ENCODE peak calls at places on chromosomes 2 and 18, in six cellular contexts. K is left lung; F is activated T-cell treated with anti-CD3 and anti-CD28 coated beads, Interleukin-2, amount 50 U/mL, for 72 hours; V is T-helper 17 cell; T is stimulated activated effector memory CD8-positive, alpha-beta T cell treated with anti-CD3 and anti-CD28 coated beads, Interleukin-12 subunit alpha, Interleukin-12 subunit beta, amount 100 ng/mL, for 72 hours; W is Right ventricle myocardium superior. O is an unnamed sample.

GRCh38 chr2:6896930-6897759 is 19.6 kb downstream of the RSAD2 start:
- ATAC-seq in K (peak; percentile 79), F (no peak), V (peak; percentile 61), T (no peak), W (peak; percentile 71), O (no peak)

GRCh38 chr2:86636842-86637241 is 13.2 kb upstream of the RNF103 start:
- ATAC-seq in K (no peak), F (no peak), V (no peak), T (no peak), W (no peak), O (no peak)

GRCh38 chr2:62142054-62142453 is 53.9 kb upstream of the B3GNT2 start:
- ATAC-seq in K (no peak), F (no peak), V (no peak), T (no peak), W (peak; percentile 43), O (peak; percentile 75)

GRCh38 chr2:235416816-235417499 is 76.9 kb upstream of the AGAP1 start:
- ATAC-seq in K (peak; percentile 91), F (no peak), V (no peak), T (no peak), W (peak; percentile 20), O (no peak)

GRCh38 chr2:75577280-75577679 is 16.5 kb upstream of the EVA1A start:
- ATAC-seq in K (peak; percentile 73), F (no peak), V (no peak), T (no peak), W (no peak), O (no peak)

GRCh38 chr18:13447621-13448020 is 229.1 kb downstream of the LDLRAD4 start:
- ATAC-seq in K (peak; percentile 53), F (no peak), V (no peak), T (no peak), W (peak; percentile 32), O (peak; percentile 80)

GRCh38 chr2:6960659-6961058 is 43.4 kb downstream of the RNF144A start:
- ATAC-seq in K (peak; percentile 71), F (no peak), V (no peak), T (no peak), W (peak; percentile 59), O (no peak)

GRCh38 chr2:31987454-31987853 is 23.4 kb downstream of the MEMO1 start:
- ATAC-seq in K (no peak), F (peak; percentile 75), V (no peak), T (peak; percentile 93), W (peak; percentile 61), O (no peak)

GRCh38 chr2:47160207-47160606 is 5.1 kb upstream of the STPG4 start:
- ATAC-seq in K (no peak), F (no peak), V (no peak), T (no peak), W (no peak), O (no peak)

GRCh38 chr2:240626531-240627300 is 1.4 kb downstream of the GPR35 start:
- ATAC-seq in K (peak; percentile 14), F (no peak), V (no peak), T (no peak), W (peak; percentile 31), O (peak; percentile 61)

GRCh38 chr2:38788306-38788705 is 10.3 kb downstream of the GEMIN6 start:
- ATAC-seq in K (no peak), F (no peak), V (no peak), T (no peak), W (no peak), O (no peak)

GRCh38 chr2:120013569-120014223 is 819 bp downstream of the EPB41L5 start:
- ATAC-seq in K (peak; percentile 16), F (no peak), V (no peak), T (no peak), W (peak; percentile 1), O (no peak)

GRCh38 chr2:223943561-223944008 is 1.6 kb downstream of the WDFY1 start:
- ATAC-seq in K (no peak), F (no peak), V (no peak), T (no peak), W (no peak), O (no peak)

GRCh38 chr2:105297211-105297610 is 32.3 kb downstream of the TGFBRAP1 start:
- ATAC-seq in K (no peak), F (no peak), V (no peak), T (no peak), W (no peak), O (no peak)

GRCh38 chr2:225558425-225558824 is 158.9 kb downstream of the NYAP2 start:
- ATAC-seq in K (no peak), F (no peak), V (no peak), T (no peak), W (no peak), O (no peak)

GRCh38 chr2:25305809-25306208 is 35.9 kb downstream of the DNMT3A start:
- ATAC-seq in K (no peak), F (no peak), V (no peak), T (no peak), W (peak; percentile 39), O (no peak)

GRCh38 chr2:178363252-178363651 is 87.7 kb downstream of the PRKRA start:
- ATAC-seq in K (peak; percentile 69), F (no peak), V (no peak), T (no peak), W (no peak), O (no peak)

GRCh38 chr2:111036042-111036441 is 84.7 kb upstream of the BCL2L11 start:
- ATAC-seq in K (no peak), F (peak; percentile 47), V (no peak), T (peak; percentile 53), W (no peak), O (peak; percentile 87)

GRCh38 chr2:49306925-49307324 is 152.6 kb upstream of the FSHR start:
- ATAC-seq in K (no peak), F (no peak), V (no peak), T (no peak), W (no peak), O (no peak)

GRCh38 chr2:130726614-130727180 is 2.2 kb upstream of the GPR148 start:
- ATAC-seq in K (peak; percentile 6), F (no peak), V (no peak), T (no peak), W (no peak), O (no peak)

O was measured in stimulated activated memory B cell treated with anti-CD40 and anti-IgM and Interleukin-4, amounts not matched to agents 10 μg/mL and 1 μg/mL and 100 μg/mL, for 72 hours.